ENCODE peak calls at places on chromosomes 16 and 17, in four cellular contexts. F, B, P and A are unnamed samples.

GRCh38 chr16:20051147-20051546 is 22.5 kb downstream of the GPR139 start:
- DNase-seq in B (no peak), F (no peak), P (no peak), A (no peak)

GRCh38 chr16:27096375-27096774 is 29.6 kb downstream of the C16orf82 start:
- DNase-seq in F (no peak), P (no peak), B (no peak), A (no peak)

GRCh38 chr17:47829870-47830269 is 1.5 kb downstream of the MRPL10 start:
- DNase-seq in B (no peak), P (no peak), F (no peak), A (no peak)

GRCh38 chr17:62703269-62703775 is 75.9 kb downstream of the MRC2 start:
- DNase-seq in B (no peak), P (no peak), F (no peak), A (no peak)

GRCh38 chr16:76943936-76944335 is 247.1 kb upstream of the MON1B start:
- DNase-seq in F (no peak), B (no peak), P (no peak), A (no peak)

GRCh38 chr16:67393111-67393789 is at the start of gene TPPP3:
- DNase-seq in P (no peak), F (peak; percentile 98), B (peak; percentile 77), A (peak; percentile 94)

GRCh38 chr16:12815361-12815760 is 11.7 kb upstream of the CPPED1 start:
- DNase-seq in F (no peak), P (no peak), B (peak; percentile 57), A (no peak)

GRCh38 chr16:83344014-83344413 is 463.8 kb upstream of the HSBP1 start:
- DNase-seq in P (no peak), B (no peak), F (no peak), A (no peak)

GRCh38 chr17:42670199-42670924 is 6.4 kb downstream of the PLEKHH3 start:
- DNase-seq in F (peak; percentile 58), B (no peak), P (no peak), A (no peak)

GRCh38 chr17:10036511-10037061 is 131.5 kb upstream of the RCVRN start:
- DNase-seq in F (no peak), P (no peak), B (peak; percentile 52), A (no peak)
- TF ChIP-seq ZBTB33 in F (no peak), P (no peak), B (no peak), A (no peak)

DNA sequence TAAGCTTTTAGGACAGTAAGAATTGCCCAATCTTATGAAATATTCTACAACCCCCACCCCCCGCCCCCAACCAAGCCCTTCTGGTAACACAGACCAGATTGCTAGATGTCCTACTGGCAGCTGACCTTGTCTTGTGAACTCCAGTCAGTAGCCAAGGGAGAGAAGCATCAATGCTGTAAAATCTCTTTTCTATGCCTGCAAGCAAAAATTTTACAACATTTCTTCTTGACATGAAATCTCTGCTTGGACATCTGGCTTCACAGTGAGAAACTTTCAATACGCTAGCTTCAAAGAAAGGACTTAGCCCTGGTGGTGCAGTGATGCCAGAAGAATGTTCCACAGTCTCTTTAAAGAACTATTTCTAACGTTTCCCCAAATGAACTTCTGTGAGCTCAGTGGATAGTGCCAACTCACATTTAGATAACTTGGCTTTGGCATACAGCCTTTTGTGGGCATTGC is 169.3 kb upstream of the AXIN2 start:
- DNase-seq in F (no peak), P (no peak), B (no peak), A (no peak)
- TF ChIP-seq ZBTB33 in F (no peak), P (no peak), B (no peak), A (no peak)

DNA sequence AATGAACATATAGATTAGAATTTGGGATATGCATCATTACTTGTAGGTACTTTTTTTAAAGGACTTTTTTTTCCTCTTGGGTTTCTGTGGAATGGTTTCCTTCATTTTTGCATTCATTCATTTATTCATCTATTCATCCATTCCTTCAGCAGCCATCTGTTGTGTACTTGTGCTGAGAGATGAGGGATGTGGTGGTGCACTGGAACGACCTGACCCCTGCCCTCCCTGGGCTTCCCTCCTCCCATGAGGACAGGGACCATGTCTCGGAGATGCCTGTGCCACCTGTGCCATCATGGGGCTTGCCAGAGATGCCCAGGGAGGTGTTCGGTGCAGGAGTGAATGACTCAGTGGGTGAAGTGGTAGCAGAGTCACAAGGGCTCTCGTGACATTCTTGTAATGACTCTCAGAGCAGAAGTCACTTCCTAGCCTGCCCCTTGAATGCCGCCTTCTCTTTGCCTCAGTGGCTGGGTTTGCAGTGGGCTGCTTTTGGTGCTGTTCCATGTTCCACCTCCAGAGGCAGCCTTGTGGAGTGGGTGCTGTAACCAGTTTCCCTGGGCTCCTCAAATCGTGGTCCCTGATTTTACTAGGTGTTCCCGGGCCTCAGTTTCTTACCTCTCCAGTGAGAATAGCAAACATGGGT is 43.9 kb downstream of the CLEC16A start:
- DNase-seq in P (no peak), B (no peak), F (no peak), A (peak; percentile 31)
- TF ChIP-seq ZBTB33 in P (no peak), B (no peak), F (no peak), A (no peak)

DNA sequence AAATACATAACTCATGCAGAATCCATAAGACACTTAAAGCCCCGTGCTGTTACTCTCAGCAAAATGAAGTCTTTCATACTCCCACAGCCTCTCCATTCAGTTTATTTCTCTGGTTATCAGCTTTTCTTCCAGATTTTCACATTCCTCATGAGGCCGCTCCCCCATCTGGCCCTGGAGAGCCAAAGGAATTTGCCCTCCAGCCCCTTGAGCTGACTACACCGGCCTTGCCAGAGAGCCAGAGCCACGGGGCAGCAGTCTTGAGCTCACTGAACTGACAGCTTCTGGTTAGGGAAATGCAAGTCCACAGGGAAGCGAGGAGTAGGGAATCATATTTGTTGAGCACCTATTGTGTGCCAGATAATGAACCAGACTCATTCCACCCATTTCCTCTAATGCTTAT is 102.4 kb downstream of the ABCC12 start:
- DNase-seq in B (no peak), P (no peak), F (no peak), A (no peak)
- TF ChIP-seq ZBTB33 in B (no peak), P (no peak), F (no peak), A (no peak)

DNA sequence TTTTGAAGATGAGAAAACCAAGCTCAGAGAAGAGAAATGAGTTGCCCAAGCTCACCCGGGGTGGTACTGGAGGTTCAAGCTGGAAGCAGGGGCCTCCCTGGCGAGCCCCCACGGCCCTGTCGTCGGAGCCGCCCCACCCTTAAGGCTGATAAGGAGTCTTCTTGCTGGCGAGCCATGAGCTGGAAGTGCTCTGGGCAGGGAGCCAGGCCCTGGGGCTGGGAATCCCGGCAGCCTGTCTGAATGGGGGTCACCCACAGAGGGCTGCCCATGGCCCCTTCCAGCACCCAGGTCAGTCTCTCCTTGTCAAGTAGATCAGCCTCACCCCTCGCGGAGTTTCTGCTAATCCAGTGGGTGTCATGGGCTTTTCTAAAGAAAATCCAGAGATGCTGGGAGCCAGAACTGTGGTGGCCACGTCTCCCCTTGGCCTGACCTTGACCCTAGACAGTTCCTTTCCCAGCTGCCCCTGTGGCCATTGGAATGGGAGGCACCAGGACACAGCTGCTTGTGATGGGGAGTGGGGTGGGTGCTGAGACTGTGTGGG is 1.2 kb upstream of the P2RX1 start:
- DNase-seq in P (no peak), B (no peak), F (peak; percentile 84), A (peak; percentile 70)
- TF ChIP-seq ZBTB33 in P (no peak), B (no peak), F (no peak), A (no peak)

GRCh38 chr16:56312028-56312300 is 113.4 kb downstream of the AMFR start:
- DNase-seq in F (no peak), P (no peak), B (no peak), A (no peak)

GRCh38 chr16:56311208-56312027 is 113.9 kb downstream of the AMFR start:
- DNase-seq in P (no peak), B (no peak), F (no peak), A (no peak)

GRCh38 chr16:56307534-56307873 is 116.2 kb downstream of the GNAO1 start:
- DNase-seq in B (no peak), P (no peak), F (no peak), A (no peak)

GRCh38 chr16:56312556-56312955 is 112.8 kb downstream of the AMFR start:
- DNase-seq in P (no peak), F (no peak), B (no peak), A (no peak)

GRCh38 chr16:56310685-56311084 is 114.7 kb downstream of the AMFR start:
- DNase-seq in P (no peak), B (no peak), F (no peak), A (no peak)
- TF ChIP-seq ZBTB33 in P (no peak), B (no peak), F (no peak), A (no peak)

GRCh38 chr16:70157105-70157476 is 16.5 kb upstream of the CLEC18C start:
- DNase-seq in F (peak; percentile 6), P (no peak), B (no peak), A (no peak)
- TF ChIP-seq ZBTB33 in F (no peak), P (no peak), B (no peak), A (no peak)

GRCh38 chr16:54940279-54940604 is 9.6 kb downstream of the IRX5 start:
- DNase-seq in B (no peak), F (no peak), P (no peak), A (no peak)
- TF ChIP-seq ZBTB33 in B (no peak), F (no peak), P (no peak), A (no peak)

GRCh38 chr16:69564845-69565610 is 738 bp upstream of the NFAT5 start:
- DNase-seq in F (no peak), B (no peak), P (no peak), A (no peak)
- TF ChIP-seq ZBTB33 in F (no peak), B (no peak), P (no peak), A (no peak)

DNA sequence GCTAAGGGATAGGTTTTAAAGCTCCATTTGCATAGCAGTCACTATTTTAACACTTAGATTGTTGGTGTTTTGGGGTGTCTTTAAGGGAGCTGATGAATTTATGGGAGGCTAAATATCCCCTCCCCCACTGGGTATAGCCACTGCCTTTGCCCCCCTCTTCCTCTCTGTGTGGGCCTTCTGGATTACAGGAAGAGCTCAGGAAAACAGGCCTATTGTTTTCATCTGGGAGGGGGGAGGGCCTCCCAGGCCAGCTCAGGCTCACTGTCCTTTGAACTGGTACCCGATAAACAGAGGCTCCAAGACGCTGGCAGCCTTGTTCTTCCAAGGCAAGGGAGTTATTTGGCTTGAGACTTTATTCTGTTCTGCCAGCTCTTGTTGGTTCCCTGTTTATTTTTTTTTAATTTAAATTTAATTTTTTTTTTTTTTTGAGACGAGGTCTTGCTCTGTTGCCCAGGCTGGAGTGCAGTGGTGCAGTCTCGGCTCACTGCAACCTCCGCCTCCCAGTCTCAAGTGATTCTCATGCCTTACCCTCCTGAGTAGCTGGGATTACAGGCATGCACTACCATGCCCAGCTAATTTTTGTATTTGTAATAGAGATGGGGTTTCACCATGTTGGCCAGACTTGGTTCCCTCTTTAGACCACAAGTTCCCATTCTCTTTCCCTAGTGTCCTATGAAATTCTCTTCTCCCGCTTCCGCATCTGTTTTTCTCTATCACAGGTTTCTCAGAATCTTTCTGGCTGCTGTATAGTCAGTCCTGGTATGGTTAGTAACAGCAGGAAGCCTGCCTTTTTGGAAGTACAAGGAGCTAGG is 25.1 kb downstream of the MINK1 start:
- DNase-seq in B (peak; percentile 74), P (no peak), F (peak; percentile 78), A (no peak)
- TF ChIP-seq ZBTB33 in B (no peak), P (no peak), F (no peak), A (no peak)